ENCODE peak calls at places on chromosomes 4 and X, in nine cellular contexts. H is breast epithelium, P is spleen, V is heart left ventricle, X is HepG2, A is endothelial cell of umbilical vein, I is transverse colon, T is body of pancreas, O is IMR-90. G is an unnamed sample.
A peak's percentile ranks its signal among the peaks of the same experiment; 100 is the strongest.

GRCh38 chr4:143558823-143559756 is 45.6 kb downstream of the SMARCA5 start:
- DNase-seq in O (peak; percentile 20), H (peak; percentile 62), A (peak; percentile 85), V (peak; percentile 63), X (peak; percentile 86), P (peak; percentile 93), I (peak; percentile 79), T (peak; percentile 92), G (peak; percentile 59)

GRCh38 chr4:113935190-113935589 is 44.3 kb downstream of the ARSJ start:
- DNase-seq in I (no peak), P (no peak), T (no peak), X (no peak), H (no peak), V (no peak), A (no peak), O (peak; percentile 26), G (no peak)

GRCh38 chr4:151624606-151625565 is 135.9 kb downstream of the GATB start:
- DNase-seq in X (no peak), O (no peak), I (no peak), A (no peak), P (no peak), V (no peak), T (no peak), H (no peak), G (no peak)

GRCh38 chr4:41655177-41655576 is 93.3 kb downstream of the PHOX2B start:
- DNase-seq in A (no peak), P (no peak), I (no peak), O (peak; percentile 6), T (no peak), V (no peak), H (no peak), X (no peak), G (no peak)

GRCh38 chr4:3406021-3406420 is 35.7 kb upstream of the HGFAC start:
- DNase-seq in H (peak; percentile 28), V (no peak), I (no peak), A (no peak), T (no peak), X (no peak), O (no peak), P (peak; percentile 73), G (no peak)

GRCh38 chr4:161650812-161651211 is 513.0 kb downstream of the FSTL5 start:
- DNase-seq in X (no peak), H (no peak), O (no peak), I (no peak), V (no peak), P (no peak), A (no peak), T (no peak), G (no peak)

GRCh38 chr4:23373269-23373668 is 516.6 kb downstream of the PPARGC1A start:
- DNase-seq in A (no peak), T (peak; percentile 42), X (no peak), O (peak; percentile 4), P (no peak), V (peak; percentile 60), I (peak; percentile 60), H (no peak), G (peak; percentile 47)

GRCh38 chr4:88937081-88937480 is 119.9 kb downstream of the FAM13A start:
- DNase-seq in T (no peak), H (no peak), I (no peak), V (no peak), O (peak; percentile 65), A (no peak), P (no peak), X (no peak), G (no peak)

GRCh38 chrX:97060019-97060418 is 176.3 kb downstream of the RPA4 start:
- DNase-seq in T (no peak), O (no peak), P (no peak), I (no peak), H (no peak), A (no peak), X (no peak), V (no peak), G (no peak)

GRCh38 chr4:186010821-186011220 is 58.1 kb upstream of the TLR3 start:
- DNase-seq in P (no peak), O (no peak), X (no peak), T (no peak), A (no peak), V (no peak), H (no peak), I (no peak), G (no peak)

GRCh38 chrX:134782796-134783195 is 124.5 kb upstream of the PLAC1 start:
- DNase-seq in H (no peak), T (no peak), I (no peak), X (no peak), P (no peak), V (no peak), O (peak; percentile 59), A (peak; percentile 54), G (no peak)
- TF ChIP-seq CTCF in H (no peak), T (peak; percentile 31), I (peak; percentile 39), X (peak; percentile 32), P (no peak), V (peak; percentile 55), O (peak; percentile 70), A (peak; percentile 21), G (peak; percentile 50)

DNA sequence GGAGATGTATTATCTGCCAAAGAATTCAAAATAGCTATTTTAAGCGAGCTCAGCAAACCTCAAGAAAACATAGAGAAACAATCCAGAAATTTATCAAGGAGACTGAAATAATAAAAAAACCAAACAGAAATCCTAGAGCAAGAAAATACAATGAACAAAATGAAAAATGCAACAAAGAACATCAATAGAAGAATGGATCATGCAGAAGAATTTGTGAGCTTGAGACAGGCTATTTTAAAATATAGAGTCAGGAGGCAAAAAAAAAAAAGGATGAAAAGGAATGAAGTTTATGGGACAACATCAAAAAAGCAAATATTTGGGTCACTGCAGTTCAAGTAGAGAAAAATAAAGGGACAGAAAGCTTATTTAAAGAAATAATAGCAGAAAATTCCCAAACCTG is 29.1 kb downstream of the CENPE start:
- DNase-seq in V (no peak), A (no peak), X (no peak), T (no peak), O (no peak), I (no peak), P (no peak), H (no peak), G (no peak)
- H3K36me3 ChIP-seq in V (no peaks in the 10 kb centered on the region), A (peaks cover 12% of the 10 kb centered on the region), X (no peaks in the 10 kb centered on the region), T (no peaks in the 10 kb centered on the region), O (peaks cover 4% of the 10 kb centered on the region), I (no peaks in the 10 kb centered on the region), P (no peaks in the 10 kb centered on the region), H (no peaks in the 10 kb centered on the region), G (no peaks in the 10 kb centered on the region)

GRCh38 chrX:24150051-24150790 is 692 bp downstream of the ZFX start:
- DNase-seq in P (peak; percentile 98), I (peak; percentile 95), O (peak; percentile 92), X (peak; percentile 67), A (peak; percentile 68), H (peak; percentile 75), V (peak; percentile 87), T (peak; percentile 92), G (peak; percentile 84)
- TF ChIP-seq POLR2A in P (no peak), I (peak; percentile 45), O (peak; percentile 59), X (no peak), A (no peak), H (peak; percentile 29), V (no peak), T (peak; percentile 54), G (peak; percentile 50)

GRCh38 chr4:132619968-132620367 is 529.1 kb upstream of the PCDH10 start:
- DNase-seq in H (no peak), P (no peak), A (no peak), V (no peak), O (no peak), T (no peak), X (no peak), I (no peak), G (no peak)

DNA sequence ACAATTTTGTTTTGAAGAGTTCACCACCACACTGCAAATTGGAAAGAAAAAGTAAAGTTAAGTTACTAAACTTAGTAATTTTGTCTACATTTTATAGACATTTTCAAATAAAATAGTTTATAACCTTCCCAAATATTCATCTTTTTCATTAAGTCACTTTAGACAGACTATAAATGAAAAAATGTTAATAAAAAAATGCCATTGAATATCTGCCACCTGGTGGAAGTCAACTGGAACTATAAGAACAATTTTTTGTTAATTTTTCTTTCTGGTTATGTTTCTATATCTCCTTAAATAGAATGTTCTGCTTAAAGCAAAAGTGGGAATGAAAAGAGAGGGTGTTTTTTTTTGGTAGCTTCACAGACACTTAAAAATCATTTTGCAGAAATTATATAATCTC is 534.4 kb upstream of the PCDH10 start:
- DNase-seq in I (no peak), X (no peak), H (no peak), T (no peak), A (peak; percentile 19), V (no peak), P (no peak), O (peak; percentile 5), G (no peak)
- TF ChIP-seq CTCF in I (no peak), X (no peak), H (no peak), T (no peak), A (peak; percentile 18), V (no peak), P (no peak), O (peak; percentile 42), G (no peak)

DNA sequence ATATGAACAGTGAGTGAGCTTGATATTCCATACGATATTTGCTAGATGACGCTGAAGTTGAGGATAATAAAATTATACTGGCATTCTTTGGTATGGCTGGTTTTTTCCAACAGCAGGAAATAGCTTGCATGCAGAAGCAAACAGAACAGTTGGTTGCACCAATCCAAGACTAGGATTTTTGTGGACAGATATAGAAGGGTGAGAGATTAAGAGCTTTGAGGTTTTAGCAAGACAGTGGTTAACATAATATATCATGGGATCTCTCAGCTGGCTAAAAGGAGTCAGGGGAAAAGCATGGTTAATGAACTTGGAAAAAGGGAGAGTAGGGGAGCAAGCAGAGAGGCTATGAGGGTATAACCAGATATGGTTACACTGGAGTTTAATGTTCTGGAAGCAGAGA is 127.9 kb downstream of the DHX15 start:
- DNase-seq in V (no peak), A (no peak), H (no peak), P (no peak), X (no peak), O (no peak), T (no peak), I (no peak), G (no peak)
- H3K36me3 ChIP-seq in V (no peaks in the 10 kb centered on the region), A (no peaks in the 10 kb centered on the region), H (no peaks in the 10 kb centered on the region), P (no peaks in the 10 kb centered on the region), X (no peaks in the 10 kb centered on the region), O (no peaks in the 10 kb centered on the region), T (no peaks in the 10 kb centered on the region), I (no peaks in the 10 kb centered on the region), G (no peaks in the 10 kb centered on the region)

DNA sequence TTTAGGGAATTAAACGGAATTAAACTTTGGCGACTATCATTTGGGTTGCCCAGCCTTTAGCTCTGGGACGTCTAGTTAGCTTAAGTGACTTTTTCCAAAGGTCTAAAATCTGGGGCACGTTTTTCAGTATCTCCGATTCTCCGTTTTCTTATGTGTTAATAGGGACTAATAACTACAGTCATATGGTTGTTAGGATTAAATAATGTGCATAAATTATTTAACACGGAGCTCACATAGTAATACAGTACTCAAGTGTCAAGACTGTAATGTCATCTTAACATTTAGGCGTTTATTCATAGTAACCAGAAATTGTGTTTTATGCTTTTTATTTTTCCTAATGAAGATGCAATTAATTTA is 466 bp upstream of the CCNA2 start:
- DNase-seq in O (no peak), P (no peak), I (no peak), V (no peak), H (no peak), A (no peak), T (no peak), X (no peak), G (no peak)
- TF ChIP-seq POLR2A in O (no peak), P (no peak), I (no peak), V (peak; percentile 29), H (no peak), A (no peak), T (no peak), X (no peak), G (no peak)